ENCODE peak calls at places on chromosomes 4 and X, in ten cellular contexts. A is transverse colon, M is BE2C, D is choroid plexus epithelial cell, E is HCT116, V is cardiac muscle cell, W is kidney, T is brain microvascular endothelial cell, S is ascending aorta, N is cardiac fibroblast. I is an unnamed sample.

GRCh38 chr4:24282446-24282845 is 301.9 kb downstream of the DHX15 start:
- DNase-seq in A (no peak), M (no peak), D (no peak), E (no peak), V (peak), W (no peak), T (no peak), S (no peak), N (no peak), I (no peak)

GRCh38 chr4:177505171-177505615 is 63.0 kb upstream of the AGA start:
- DNase-seq in A (peak), M (no peak), D (no peak), E (no peak), V (no peak), W (no peak), T (no peak), S (no peak), N (no peak), I (no peak)

GRCh38 chrX:108199041-108199440 is 107.5 kb downstream of the ATG4A start:
- DNase-seq in A (no peak), M (no peak), D (no peak), E (no peak), V (no peak), W (no peak), T (no peak), S (no peak), N (no peak), I (no peak)

GRCh38 chrX:131288738-131289511 is at the start of gene IGSF1:
- DNase-seq in A (peak), M (peak), D (peak), E (no peak), V (peak), W (no peak), T (peak), S (no peak), N (peak), I (peak)

GRCh38 chr4:166657261-166657660 is 577.0 kb downstream of the SPOCK3 start:
- DNase-seq in A (no peak), M (no peak), D (peak), E (no peak), V (peak), W (no peak), T (peak), S (no peak), N (peak), I (peak)

GRCh38 chr4:67292045-67292444 is 253.3 kb downstream of the CENPC start:
- DNase-seq in A (no peak), M (no peak), D (no peak), E (no peak), V (no peak), W (no peak), T (no peak), S (no peak), N (no peak), I (no peak)

GRCh38 chr4:122796801-122797404 is 29.7 kb upstream of the FGF2 start:
- DNase-seq in A (no peak), M (no peak), D (no peak), E (no peak), V (no peak), W (no peak), T (no peak), S (no peak), N (no peak), I (no peak)

GRCh38 chrX:111467896-111468295 is 43.5 kb upstream of the SERTM2 start:
- DNase-seq in A (no peak), M (peak), D (no peak), E (no peak), V (peak), W (peak), T (no peak), S (no peak), N (no peak), I (no peak)

GRCh38 chr4:110208419-110208818 is 10.0 kb upstream of the ELOVL6 start:
- DNase-seq in A (no peak), M (no peak), D (no peak), E (no peak), V (no peak), W (no peak), T (no peak), S (no peak), N (no peak), I (no peak)

GRCh38 chr4:142365386-142365785 is 480.7 kb downstream of the INPP4B start:
- DNase-seq in A (no peak), M (no peak), D (no peak), E (no peak), V (no peak), W (no peak), T (no peak), S (no peak), N (no peak), I (peak)

GRCh38 chr4:101169044-101170014 is 178.0 kb downstream of the PPP3CA start:
- DNase-seq in A (peak), M (peak), D (peak), E (peak), V (peak), W (peak), T (peak), S (peak), N (peak), I (peak)

GRCh38 chrX:82756272-82756671 is 751.8 kb upstream of the POU3F4 start:
- DNase-seq in A (no peak), M (no peak), D (no peak), E (no peak), V (no peak), W (no peak), T (no peak), S (no peak), N (no peak), I (no peak)

DNA sequence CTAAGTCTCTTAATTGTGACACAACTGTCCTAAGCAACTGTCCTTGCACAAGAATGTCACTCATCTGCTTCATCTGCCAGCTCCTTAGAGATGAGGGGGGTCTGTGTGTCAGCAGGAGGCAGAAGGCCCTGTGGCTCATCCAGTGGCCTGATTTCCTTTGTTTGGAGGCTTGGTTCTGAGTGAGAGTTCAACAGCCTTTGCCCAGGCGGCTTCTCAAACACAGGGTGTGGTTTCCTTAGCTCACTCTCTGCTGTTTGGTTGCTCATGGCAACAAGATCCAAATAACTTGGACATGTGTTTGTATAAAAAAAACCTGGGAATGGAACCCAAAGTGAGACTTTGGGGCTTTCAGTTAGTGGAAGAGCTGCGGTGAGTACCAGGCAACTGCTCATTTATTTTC is 46.6 kb downstream of the MAP7D3 start:
- DNase-seq in A (peak), M (no peak), D (peak), E (no peak), V (no peak), W (no peak), T (peak), S (peak), N (peak), I (peak)
- H3K4me3 ChIP-seq in A (no peak), M (no peak), D (no peak), E (no peak), V (no peak), W (no peak), T (no peak), S (no peak), N (no peak), I (no peak)

GRCh38 chr4:128068927-128069326 is 7.8 kb downstream of the LARP1B start:
- DNase-seq in A (no peak), M (peak), D (peak), E (peak), V (no peak), W (no peak), T (peak), S (no peak), N (peak), I (peak)
- TF ChIP-seq CTCF in A (no peak), M (peak), D (peak), E (peak), V (peak), W (no peak), T (peak), S (no peak), N (peak), I (peak)

GRCh38 chr4:16791460-16791859 is 107.0 kb downstream of the LDB2 start:
- DNase-seq in A (no peak), M (peak), D (no peak), E (no peak), V (no peak), W (no peak), T (no peak), S (no peak), N (no peak), I (no peak)

GRCh38 chr4:16790508-16790907 is 107.9 kb downstream of the LDB2 start:
- DNase-seq in A (no peak), M (no peak), D (no peak), E (no peak), V (no peak), W (no peak), T (no peak), S (no peak), N (no peak), I (no peak)

GRCh38 chr4:16788893-16789292 is 109.6 kb downstream of the LDB2 start:
- DNase-seq in A (no peak), M (peak), D (no peak), E (no peak), V (no peak), W (no peak), T (no peak), S (no peak), N (no peak), I (no peak)

GRCh38 chr4:16783119-16783518 is 115.3 kb downstream of the LDB2 start:
- DNase-seq in A (no peak), M (no peak), D (peak), E (no peak), V (no peak), W (no peak), T (no peak), S (no peak), N (peak), I (peak)

GRCh38 chr4:16785800-16786527 is 112.5 kb downstream of the LDB2 start:
- DNase-seq in A (no peak), M (peak), D (peak), E (no peak), V (peak), W (no peak), T (peak), S (no peak), N (peak), I (no peak)
- H3K4me3 ChIP-seq in A (no peak), M (no peak), D (no peak), E (no peak), V (no peak), W (no peak), T (no peak), S (no peak), N (no peak), I (no peak)

GRCh38 chr4:42296196-42296595 is 101.1 kb upstream of the SHISA3 start:
- DNase-seq in A (no peak), M (no peak), D (no peak), E (no peak), V (no peak), W (no peak), T (no peak), S (no peak), N (peak), I (no peak)
- TF ChIP-seq CTCF in A (no peak), M (no peak), D (no peak), E (no peak), V (peak), W (no peak), T (no peak), S (no peak), N (peak), I (no peak)

GRCh38 chrX:120566817-120567216 is 6.1 kb upstream of the CUL4B start:
- DNase-seq in A (no peak), M (no peak), D (no peak), E (no peak), V (no peak), W (no peak), T (no peak), S (no peak), N (no peak), I (no peak)
- H3K4me3 ChIP-seq in A (no peak), M (no peak), D (no peak), E (no peak), V (no peak), W (no peak), T (no peak), S (no peak), N (no peak), I (no peak)

GRCh38 chrX:109635151-109635550 is 10.2 kb upstream of the KCNE5 start:
- DNase-seq in A (no peak), M (no peak), D (peak), E (no peak), V (peak), W (no peak), T (peak), S (no peak), N (peak), I (peak)
- TF ChIP-seq CTCF in A (peak), M (peak), D (peak), E (peak), V (peak), W (no peak), T (peak), S (no peak), N (peak), I (peak)

DNA sequence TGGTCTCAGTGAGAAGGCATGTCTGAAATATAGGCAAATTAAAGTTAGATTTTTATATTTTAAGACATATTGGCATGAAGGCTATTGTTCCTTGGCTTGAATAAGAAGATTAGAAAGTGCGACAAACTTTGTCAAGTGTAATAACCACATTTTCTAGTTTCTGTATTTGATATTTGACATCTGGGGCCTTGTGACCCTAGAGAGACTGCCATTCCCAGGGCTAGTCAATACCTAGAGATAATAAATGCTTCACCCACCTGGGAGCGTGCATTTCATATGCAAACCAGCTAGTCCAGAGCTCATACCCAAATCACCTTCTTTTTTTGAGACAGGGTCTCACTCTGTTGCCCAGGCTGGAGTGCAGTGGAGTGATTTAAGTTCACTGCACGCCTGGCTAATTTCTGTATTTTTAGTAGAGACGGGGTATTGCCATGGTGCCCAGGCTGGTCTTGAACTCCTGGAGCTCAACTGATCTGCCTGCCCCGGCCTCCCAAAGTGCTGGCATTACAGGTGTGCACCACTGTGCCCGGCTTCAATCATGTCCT is 62.6 kb downstream of the COQ2 start:
- DNase-seq in A (no peak), M (no peak), D (no peak), E (no peak), V (no peak), W (no peak), T (no peak), S (no peak), N (no peak), I (no peak)
- H3K4me3 ChIP-seq in A (no peak), M (no peak), D (no peak), E (no peak), V (no peak), W (no peak), T (no peak), S (no peak), N (no peak), I (no peak)

DNA sequence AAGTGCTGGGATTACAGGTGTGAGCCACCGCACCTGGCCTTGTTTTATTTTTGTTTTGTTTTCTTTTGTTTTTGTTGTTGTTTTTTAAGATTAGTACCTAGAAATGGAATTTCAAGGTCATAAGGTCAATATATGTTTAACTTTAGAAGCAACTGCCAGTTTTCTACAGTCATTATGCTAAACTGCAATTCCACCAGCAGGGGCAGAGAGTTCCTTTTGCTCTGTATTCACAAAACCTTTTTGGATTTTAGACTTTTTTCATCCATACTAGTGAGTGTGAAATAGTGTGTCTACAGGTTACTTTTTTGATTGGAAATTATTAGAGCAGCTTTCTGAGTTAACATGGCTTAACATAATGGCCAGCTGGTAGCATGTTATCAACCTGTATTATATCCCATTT is 580.6 kb downstream of the TRIML1 start:
- DNase-seq in A (no peak), M (no peak), D (no peak), E (peak), V (no peak), W (no peak), T (no peak), S (no peak), N (no peak), I (no peak)
- TF ChIP-seq CTCF in A (no peak), M (no peak), D (no peak), E (peak), V (no peak), W (no peak), T (peak), S (no peak), N (peak), I (no peak)

GRCh38 chr4:1029957-1030520 is 18.6 kb downstream of the FGFRL1 start:
- DNase-seq in A (no peak), M (peak), D (no peak), E (no peak), V (no peak), W (no peak), T (no peak), S (no peak), N (no peak), I (no peak)
- H3K4me3 ChIP-seq in A (no peak), M (no peak), D (no peak), E (no peak), V (no peak), W (no peak), T (no peak), S (no peak), N (no peak), I (no peak)

GRCh38 chr4:180610317-180610716 is 1632.9 kb upstream of the TENM3 start:
- DNase-seq in A (no peak), M (no peak), D (no peak), E (no peak), V (no peak), W (no peak), T (no peak), S (no peak), N (no peak), I (peak)

GRCh38 chr4:180617203-180617602 is 1626.0 kb upstream of the TENM3 start:
- DNase-seq in A (no peak), M (peak), D (no peak), E (no peak), V (no peak), W (no peak), T (no peak), S (no peak), N (no peak), I (peak)

GRCh38 chr4:180618396-180618795 is 1624.8 kb upstream of the TENM3 start:
- DNase-seq in A (no peak), M (no peak), D (no peak), E (no peak), V (no peak), W (no peak), T (no peak), S (no peak), N (no peak), I (peak)

GRCh38 chr4:180615746-180616145 is 1627.5 kb upstream of the TENM3 start:
- DNase-seq in A (no peak), M (no peak), D (no peak), E (peak), V (no peak), W (no peak), T (no peak), S (no peak), N (no peak), I (no peak)
- TF ChIP-seq CTCF in A (no peak), M (peak), D (no peak), E (peak), V (no peak), W (no peak), T (no peak), S (no peak), N (no peak), I (no peak)